ENCODE peak calls at places on chromosomes 12 and 14, in seven cellular contexts. E is H9, K is IMR-90, G is mesenchymal stem cell, Y is H1, F is trophoblast cell, I is mesendoderm. A is an unnamed sample.

GRCh38 chr12:120847392-120848157 is 56.6 kb downstream of the SPPL3 start:
- DNase-seq in E (no peak), K (no peak), G (no peak), Y (no peak), F (peak), I (no peak), A (no peak)

GRCh38 chr12:105418821-105419291 is 88.4 kb downstream of the C12orf75 start:
- DNase-seq in E (no peak), K (no peak), G (no peak), Y (no peak), F (peak), I (peak), A (no peak)

GRCh38 chr14:58736606-58737005 is 98.8 kb downstream of the DACT1 start:
- DNase-seq in E (no peak), K (no peak), G (no peak), Y (no peak), F (no peak), I (no peak), A (no peak)

GRCh38 chr14:93046696-93047050 is 69.1 kb downstream of the ITPK1 start:
- DNase-seq in E (no peak), K (no peak), G (no peak), Y (no peak), F (no peak), I (no peak), A (no peak)

GRCh38 chr12:65779091-65779642 is 45.1 kb upstream of the HMGA2 start:
- DNase-seq in E (no peak), K (peak), G (peak), Y (no peak), F (no peak), I (peak), A (peak)

GRCh38 chr12:19373569-19373968 is 65.7 kb upstream of the AEBP2 start:
- DNase-seq in E (no peak), K (peak), G (peak), Y (no peak), F (peak), I (no peak), A (no peak)

GRCh38 chr14:65229431-65230286 is 127.3 kb upstream of the MAX start:
- DNase-seq in E (peak), K (no peak), G (peak), Y (peak), F (no peak), I (peak), A (peak)

GRCh38 chr12:80565276-80565675 is 121.2 kb downstream of the PTPRQ start:
- DNase-seq in E (no peak), K (peak), G (peak), Y (no peak), F (peak), I (no peak), A (no peak)

GRCh38 chr12:101127521-101128219 is 82.4 kb downstream of the SLC5A8 start:
- DNase-seq in E (no peak), K (peak), G (peak), Y (no peak), F (no peak), I (no peak), A (no peak)

GRCh38 chr12:49529409-49529808 is 9.4 kb upstream of the KCNH3 start:
- DNase-seq in E (no peak), K (no peak), G (no peak), Y (no peak), F (no peak), I (no peak), A (no peak)

GRCh38 chr12:117836476-117836875 is 132.3 kb downstream of the KSR2 start:
- DNase-seq in E (no peak), K (no peak), G (no peak), Y (no peak), F (no peak), I (no peak), A (no peak)

GRCh38 chr12:130127527-130127908 is 34.7 kb upstream of the FZD10 start:
- DNase-seq in E (no peak), K (no peak), G (no peak), Y (no peak), F (no peak), I (peak), A (no peak)

GRCh38 chr12:111034148-111034910 is 114.0 kb upstream of the MYL2 start:
- DNase-seq in E (peak), K (no peak), G (no peak), Y (peak), F (no peak), I (peak), A (peak)

GRCh38 chr12:48716168-48716492 is 377 bp downstream of the CCNT1 start:
- DNase-seq in E (no peak), K (no peak), G (no peak), Y (no peak), F (peak), I (no peak), A (no peak)

GRCh38 chr12:19482551-19483109 is 43.3 kb downstream of the AEBP2 start:
- DNase-seq in E (peak), K (no peak), G (peak), Y (peak), F (no peak), I (peak), A (no peak)

GRCh38 chr12:12266389-12266872 is 413 bp downstream of the LRP6 start:
- DNase-seq in E (no peak), K (no peak), G (no peak), Y (no peak), F (no peak), I (peak), A (no peak)

GRCh38 chr12:6430124-6430989 is 14.4 kb upstream of the CD27 start:
- DNase-seq in E (no peak), K (peak), G (peak), Y (no peak), F (peak), I (no peak), A (no peak)

GRCh38 chr14:76516884-76517283 is 140.9 kb downstream of the ESRRB start:
- DNase-seq in E (no peak), K (no peak), G (no peak), Y (no peak), F (no peak), I (no peak), A (no peak)

GRCh38 chr14:105528197-105528858 is 1.9 kb downstream of the TMEM121 start:
- DNase-seq in E (peak), K (peak), G (peak), Y (peak), F (peak), I (peak), A (peak)

GRCh38 chr12:124993568-124994434 is at the start of gene BRI3BP:
- DNase-seq in E (peak), K (peak), G (peak), Y (peak), F (peak), I (peak), A (peak)

GRCh38 chr14:24353551-24354529 is 14.0 kb upstream of the RIPK3 start:
- DNase-seq in E (no peak), K (peak), G (peak), Y (no peak), F (peak), I (no peak), A (no peak)

GRCh38 chr14:55593698-55594097 is 13.7 kb downstream of the KTN1 start:
- DNase-seq in E (no peak), K (no peak), G (no peak), Y (no peak), F (peak), I (no peak), A (no peak)
- H3K4me2 ChIP-seq in E (no peak), K (peak), G (peak), Y (no peak), F (no peak), I (no peak), A (no peak)

GRCh38 chr14:90629471-90629870 is 186.8 kb downstream of the TTC7B start:
- DNase-seq in E (no peak), K (peak), G (no peak), Y (no peak), F (no peak), I (no peak), A (no peak)
- H2BK120ac ChIP-seq in E (no peak), K (no peak), G (no peak), Y (no peak), F (no peak), I (no peak), A (no peak)

DNA sequence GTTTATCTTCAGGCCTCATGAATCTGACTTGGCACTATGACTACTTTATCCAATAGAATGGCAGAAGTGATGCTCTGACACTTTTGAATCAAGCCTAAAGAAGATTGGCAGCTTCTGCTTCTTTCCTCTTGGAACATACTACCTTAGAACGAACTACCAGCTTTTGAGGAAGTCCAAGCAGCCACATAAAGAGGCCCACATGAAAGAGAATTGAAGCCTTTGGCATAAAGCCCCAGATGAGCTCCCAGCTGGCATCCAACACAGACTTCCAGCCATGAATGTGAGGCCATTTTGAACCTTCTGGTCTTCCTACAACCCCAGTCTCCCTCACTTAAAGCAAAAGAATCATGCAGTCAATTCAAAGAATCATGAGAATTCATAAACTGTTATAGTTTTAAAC is 65.8 kb downstream of the EEA1 start:
- DNase-seq in E (no peak), K (no peak), G (no peak), Y (no peak), F (no peak), I (no peak), A (no peak)
- H2BK5ac ChIP-seq in E (no peak), K (no peak), G (no peak), Y (no peak), F (no peak), I (no peak), A (no peak)

GRCh38 chr12:57815177-57816000 is 3.1 kb downstream of the AVIL start:
- DNase-seq in E (peak), K (no peak), G (no peak), Y (peak), F (peak), I (peak), A (no peak)

GRCh38 chr12:57816855-57817151 is 1.7 kb downstream of the AVIL start:
- DNase-seq in E (no peak), K (no peak), G (no peak), Y (no peak), F (no peak), I (no peak), A (no peak)

GRCh38 chr12:57816001-57816854 is 2.3 kb downstream of the AVIL start:
- DNase-seq in E (no peak), K (no peak), G (no peak), Y (no peak), F (no peak), I (no peak), A (no peak)

GRCh38 chr12:57813971-57814771 is 4.4 kb downstream of the AVIL start:
- DNase-seq in E (peak), K (no peak), G (no peak), Y (no peak), F (no peak), I (no peak), A (no peak)

GRCh38 chr12:57817261-57817989 is 1.1 kb downstream of the AVIL start:
- DNase-seq in E (no peak), K (no peak), G (no peak), Y (no peak), F (no peak), I (no peak), A (no peak)
- H3K4me2 ChIP-seq in E (no peak), K (no peak), G (no peak), Y (no peak), F (no peak), I (no peak), A (no peak)

GRCh38 chr12:15346488-15346887 is 24.2 kb downstream of the PTPRO start:
- DNase-seq in E (no peak), K (no peak), G (no peak), Y (no peak), F (no peak), I (no peak), A (no peak)
- H2BK120ac ChIP-seq in E (no peak), K (no peak), G (no peak), Y (no peak), F (no peak), I (no peak), A (no peak)

GRCh38 chr12:109946913-109947312 is 46.8 kb downstream of the TCHP start:
- DNase-seq in E (no peak), K (no peak), G (no peak), Y (no peak), F (no peak), I (no peak), A (no peak)
- H2BK5ac ChIP-seq in E (no peak), K (peak), G (peak), Y (peak), F (no peak), I (no peak), A (no peak)

DNA sequence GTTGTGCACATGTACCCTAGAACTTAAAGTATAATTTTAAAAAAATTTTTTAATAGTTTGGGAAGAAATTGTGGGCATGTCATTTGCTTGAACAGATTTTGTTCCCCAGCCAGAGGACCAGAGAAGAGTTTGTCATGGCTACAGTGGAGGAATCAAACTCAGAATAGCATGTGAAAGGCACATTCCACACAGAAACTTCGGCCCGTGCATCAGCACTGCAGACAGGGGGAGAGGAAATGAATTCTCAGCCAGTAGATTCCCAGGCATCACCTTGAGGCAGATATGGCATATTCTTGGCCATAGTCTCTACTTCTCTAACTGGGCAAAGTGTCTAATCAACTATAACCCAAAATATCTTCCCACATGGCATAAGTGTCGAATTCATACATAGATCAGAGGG is 153.3 kb downstream of the PRKCH start:
- DNase-seq in E (no peak), K (no peak), G (no peak), Y (no peak), F (no peak), I (no peak), A (no peak)
- H3K4me2 ChIP-seq in E (no peak), K (no peak), G (no peak), Y (no peak), F (no peak), I (no peak), A (no peak)

GRCh38 chr12:51209259-51209658 is 8.6 kb downstream of the POU6F1 start:
- DNase-seq in E (no peak), K (no peak), G (no peak), Y (no peak), F (no peak), I (no peak), A (no peak)

GRCh38 chr12:51208016-51208660 is 9.7 kb downstream of the POU6F1 start:
- DNase-seq in E (no peak), K (no peak), G (no peak), Y (no peak), F (no peak), I (no peak), A (no peak)

GRCh38 chr12:51200806-51201205 is 17.1 kb downstream of the POU6F1 start:
- DNase-seq in E (no peak), K (peak), G (no peak), Y (no peak), F (no peak), I (no peak), A (no peak)

GRCh38 chr12:51202650-51203198 is 15.1 kb downstream of the POU6F1 start:
- DNase-seq in E (no peak), K (no peak), G (no peak), Y (no peak), F (no peak), I (no peak), A (no peak)

DNA sequence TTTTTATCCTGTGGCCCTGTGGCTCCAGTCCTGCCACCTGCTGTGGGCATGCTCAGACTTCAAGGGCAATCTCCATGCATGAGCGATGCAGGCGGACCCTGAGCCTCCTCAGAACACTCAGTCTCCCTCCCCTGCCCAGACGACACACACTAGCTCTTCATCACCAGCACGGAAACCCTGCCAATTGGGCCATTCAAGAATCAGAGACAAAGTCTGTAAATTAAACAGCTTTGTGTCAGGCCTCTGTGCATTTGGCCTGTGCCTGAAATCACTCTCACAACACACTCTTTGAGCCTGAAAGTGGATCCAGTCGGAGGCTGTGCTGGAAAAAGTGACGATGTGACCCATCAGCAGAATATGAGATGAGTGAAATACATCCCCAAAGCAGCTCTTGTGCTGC is 12.5 kb downstream of the POU6F1 start:
- DNase-seq in E (no peak), K (no peak), G (no peak), Y (no peak), F (no peak), I (no peak), A (no peak)
- H2BK120ac ChIP-seq in E (no peak), K (no peak), G (no peak), Y (no peak), F (no peak), I (no peak), A (no peak)